ENCODE peak calls at places on chromosomes 4 and X, in five cellular contexts. V is OCI-M1; G is activated T-cell treated with anti-CD3 and anti-CD28 coated beads, Interleukin-2, amount 50 U/mL, for 72 hours; U is activated T-helper 9 cell treated with anti-CD3 and anti-CD28 coated beads, Interleukin-2, amount 50 U/mL, for 16 hours; N is NCI-H1930. L is an unnamed sample.

GRCh38 chr4:160652790-160653189 is 1511.0 kb downstream of the FSTL5 start:
- DNase-seq in V (no peak), G (no peak), U (no peak), N (no peak), L (no peak)

GRCh38 chr4:6226506-6226905 is 26.2 kb upstream of the JAKMIP1 start:
- DNase-seq in V (no peak), G (no peak), U (no peak), N (no peak), L (no peak)

GRCh38 chrX:10049246-10049645 is 82.1 kb downstream of the CLDN34 start:
- DNase-seq in V (no peak), G (no peak), U (no peak), N (no peak), L (no peak)

GRCh38 chrX:80223922-80224579 is 196.2 kb upstream of the TENT5D start:
- DNase-seq in V (peak), G (no peak), U (no peak), N (no peak), L (no peak)

GRCh38 chr4:2865381-2865780 is 21.7 kb downstream of the ADD1 start:
- DNase-seq in V (no peak), G (no peak), U (no peak), N (no peak), L (no peak)

GRCh38 chrX:130805906-130806305 is 97.1 kb downstream of the ENOX2 start:
- DNase-seq in V (no peak), G (no peak), U (no peak), N (no peak), L (peak)

GRCh38 chrX:137424679-137425078 is 141.2 kb upstream of the ZIC3 start:
- DNase-seq in V (no peak), G (no peak), U (no peak), N (no peak), L (no peak)

GRCh38 chrX:87626996-87627395 is 109.4 kb downstream of the KLHL4 start:
- DNase-seq in V (no peak), G (no peak), U (no peak), N (no peak), L (no peak)

GRCh38 chr4:70544279-70544870 is 26.0 kb downstream of the AMTN start:
- DNase-seq in V (peak), G (no peak), U (no peak), N (no peak), L (peak)

GRCh38 chr4:105276361-105276760 is 129.7 kb downstream of the TET2 start:
- DNase-seq in V (no peak), G (no peak), U (no peak), N (no peak), L (no peak)

GRCh38 chr4:186593587-186593973 is 38.2 kb upstream of the MTNR1A start:
- DNase-seq in V (no peak), G (no peak), U (no peak), N (no peak), L (no peak)

GRCh38 chr4:153765836-153766235 is 6.0 kb upstream of the RNF175 start:
- DNase-seq in V (no peak), G (no peak), U (no peak), N (no peak), L (peak)

GRCh38 chrX:25020391-25021131 is 4.8 kb upstream of the ARX start:
- DNase-seq in V (peak), G (peak), U (no peak), N (peak), L (peak)

GRCh38 chrX:120213438-120214265 is 37.0 kb upstream of the ZBTB33 start:
- DNase-seq in V (peak), G (peak), U (peak), N (peak), L (peak)

GRCh38 chrX:139933904-139934303 is 1.1 kb upstream of the ATP11C start:
- DNase-seq in V (no peak), G (no peak), U (no peak), N (no peak), L (no peak)

GRCh38 chrX:152907084-152907651 is 9.3 kb downstream of the ZNF185 start:
- DNase-seq in V (no peak), G (no peak), U (no peak), N (no peak), L (peak)

L was measured in NCI-H69.